ENCODE peak calls at places on chromosomes 1 and 21, in ten cellular contexts. Y is stomach, H is endothelial cell of umbilical vein, B is adrenal gland, Q is transverse colon, W is uterus, S is esophagus squamous epithelium, L is NB4, T is body of pancreas, F is heart left ventricle. Z is an unnamed sample.

GRCh38 chr1:101025283-101025679 is 303 bp downstream of the DPH5 start:
- DNase-seq in S (no peak), B (no peak), Q (peak), Y (no peak), F (no peak), T (peak), L (peak), W (no peak), H (no peak), Z (no peak)

GRCh38 chr1:209900734-209901133 is 37.3 kb upstream of the SYT14 start:
- DNase-seq in B (no peak), H (peak), L (no peak), Y (no peak), S (no peak), W (no peak), T (no peak), Q (no peak), F (no peak), Z (no peak)

GRCh38 chr1:52552236-52552504 is 722 bp downstream of the TUT4 start:
- DNase-seq in S (peak), Q (peak), H (no peak), T (peak), F (no peak), B (peak), Y (peak), W (peak), L (peak), Z (peak)

GRCh38 chr21:24023402-24023801 is 1583.9 kb downstream of the MRPL39 start:
- DNase-seq in L (no peak), T (no peak), S (no peak), Y (no peak), B (no peak), W (no peak), H (peak), F (no peak), Q (no peak), Z (no peak)

GRCh38 chr1:59058681-59059441 is 238.0 kb upstream of the FGGY start:
- DNase-seq in S (no peak), L (no peak), Q (no peak), F (no peak), T (peak), Y (no peak), H (no peak), W (no peak), B (no peak), Z (no peak)

GRCh38 chr1:113040041-113040440 is 33.0 kb upstream of the LRIG2 start:
- DNase-seq in Y (no peak), Q (no peak), T (no peak), L (no peak), F (no peak), S (no peak), B (no peak), W (no peak), H (peak), Z (no peak)

GRCh38 chr1:238345837-238346236 is 455.1 kb upstream of the ZP4 start:
- DNase-seq in H (no peak), S (no peak), Q (no peak), W (no peak), B (no peak), L (no peak), Y (no peak), F (no peak), T (no peak), Z (no peak)

GRCh38 chr1:2049517-2050481 is at the start of gene PRKCZ:
- DNase-seq in B (peak), F (peak), L (no peak), Y (peak), W (peak), S (peak), Q (peak), T (peak), H (no peak), Z (peak)

GRCh38 chr1:30132602-30133271 is 590.6 kb downstream of the MATN1 start:
- DNase-seq in W (no peak), B (no peak), Q (no peak), S (no peak), L (no peak), H (no peak), F (no peak), T (no peak), Y (no peak), Z (no peak)

GRCh38 chr1:12591267-12591938 is 26.6 kb downstream of the DHRS3 start:
- DNase-seq in B (no peak), S (no peak), H (no peak), W (peak), F (peak), L (no peak), Y (no peak), T (peak), Q (peak), Z (peak)

GRCh38 chr1:200039849-200040479 is 12.5 kb downstream of the NR5A2 start:
- DNase-seq in B (no peak), S (no peak), Q (no peak), L (no peak), H (peak), T (no peak), F (no peak), Y (no peak), W (no peak), Z (no peak)

GRCh38 chr21:41659791-41660560 is 106.9 kb downstream of the RIPK4 start:
- DNase-seq in H (no peak), L (peak), Q (no peak), Y (no peak), B (no peak), F (no peak), T (no peak), W (no peak), S (no peak), Z (no peak)

GRCh38 chr1:111202707-111203623 is 2.5 kb upstream of the DENND2D start:
- DNase-seq in L (peak), W (no peak), Y (no peak), S (no peak), F (no peak), B (no peak), H (no peak), Q (no peak), T (no peak), Z (no peak)

DNA sequence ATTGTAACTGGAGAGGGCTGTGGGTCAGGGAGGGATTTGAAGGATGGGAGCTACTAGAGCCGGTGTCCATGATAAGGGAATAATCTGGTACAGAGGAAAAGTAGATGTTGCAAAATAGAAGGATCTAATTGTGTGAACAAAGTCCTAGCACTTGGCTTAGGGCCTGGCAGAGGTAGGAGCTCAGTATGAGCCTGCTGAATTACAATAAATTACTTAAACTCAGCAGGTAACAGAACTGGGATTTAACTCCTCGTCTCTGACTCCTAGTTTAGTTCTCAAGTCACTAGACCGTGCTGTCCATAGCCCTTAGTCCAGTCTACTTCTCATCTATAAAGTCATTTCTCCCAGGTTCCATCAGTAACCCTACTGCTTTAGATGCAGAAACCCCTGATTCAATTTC is 120.2 kb downstream of the LRRC53 start:
- DNase-seq in W (no peak), T (no peak), Q (no peak), S (no peak), Y (no peak), H (no peak), B (no peak), F (no peak), L (no peak), Z (no peak)
- TF ChIP-seq POLR2A in W (no peak), T (no peak), Q (no peak), S (no peak), Y (no peak), H (no peak), B (no peak), F (no peak), L (no peak), Z (no peak)

GRCh38 chr1:115478933-115479551 is 141.0 kb upstream of the NGF start:
- DNase-seq in Y (peak), Q (peak), S (no peak), B (peak), W (no peak), T (peak), H (no peak), F (no peak), L (no peak), Z (no peak)

GRCh38 chr1:115475252-115475651 is 137.2 kb upstream of the NGF start:
- DNase-seq in Q (no peak), L (no peak), Y (no peak), S (no peak), H (no peak), T (no peak), W (no peak), F (no peak), B (peak), Z (no peak)

GRCh38 chr1:115477071-115477470 is 139.0 kb upstream of the NGF start:
- DNase-seq in B (peak), Q (no peak), W (no peak), T (no peak), Y (no peak), S (no peak), H (no peak), L (no peak), F (no peak), Z (no peak)

GRCh38 chr1:115475901-115476300 is 137.9 kb upstream of the NGF start:
- DNase-seq in F (no peak), L (no peak), B (no peak), W (no peak), H (no peak), T (no peak), Q (no peak), S (no peak), Y (no peak), Z (no peak)

DNA sequence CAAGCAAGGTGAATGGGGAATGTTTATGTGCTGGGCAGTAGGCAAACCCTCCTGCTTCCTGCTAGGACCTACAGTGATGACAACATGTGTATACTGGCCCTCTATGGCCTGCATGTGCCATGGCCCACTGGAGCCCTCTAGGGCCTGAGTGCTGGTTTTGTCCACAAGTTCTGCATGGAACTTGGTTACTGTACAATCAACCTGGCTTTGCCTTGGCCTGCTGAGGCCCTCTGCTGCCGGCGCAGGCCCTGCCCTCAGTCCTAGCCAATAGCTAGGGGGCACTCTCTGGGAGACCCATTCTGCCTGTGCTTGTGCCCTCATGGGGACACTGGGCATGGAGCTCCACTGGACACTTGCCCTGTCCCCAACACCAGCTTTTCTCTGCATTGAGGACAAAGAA is 138.6 kb upstream of the NGF start:
- DNase-seq in Y (no peak), B (no peak), F (no peak), T (no peak), Q (no peak), S (no peak), L (peak), H (no peak), W (no peak), Z (no peak)
- TF ChIP-seq CTCF in Y (no peak), B (no peak), F (no peak), T (no peak), Q (no peak), S (no peak), L (no peak), H (no peak), W (no peak), Z (no peak)

GRCh38 chr1:27366113-27366410 is 699 bp downstream of the MAP3K6 start:
- DNase-seq in L (peak), Y (peak), S (no peak), H (peak), T (peak), B (peak), W (peak), Q (peak), F (peak), Z (peak)

GRCh38 chr1:27365372-27366112 is 1.2 kb downstream of the MAP3K6 start:
- DNase-seq in B (peak), L (peak), T (peak), F (peak), W (peak), H (peak), Y (peak), Q (peak), S (peak), Z (peak)

GRCh38 chr1:27364696-27365371 is 1.9 kb downstream of the MAP3K6 start:
- DNase-seq in Y (no peak), H (no peak), B (no peak), S (no peak), L (peak), F (no peak), T (no peak), W (no peak), Q (no peak), Z (no peak)

GRCh38 chr1:27367160-27367650 is 444 bp upstream of the MAP3K6 start:
- DNase-seq in Y (no peak), Q (no peak), W (no peak), T (no peak), H (no peak), L (no peak), S (no peak), F (no peak), B (no peak), Z (no peak)

GRCh38 chr1:27366411-27367159 is at the start of gene MAP3K6:
- DNase-seq in B (peak), H (peak), W (peak), S (peak), Q (peak), L (peak), T (peak), F (peak), Y (peak), Z (peak)
- TF ChIP-seq POLR2A in B (peak), H (no peak), W (peak), S (no peak), Q (peak), L (peak), T (peak), F (no peak), Y (peak), Z (no peak)

GRCh38 chr1:44108241-44108640 is 10.4 kb upstream of the KLF17 start:
- DNase-seq in H (no peak), W (no peak), S (no peak), Y (no peak), F (no peak), T (no peak), B (no peak), L (no peak), Q (no peak), Z (no peak)

GRCh38 chr1:44100183-44100582 is 18.4 kb upstream of the KLF17 start:
- DNase-seq in Y (no peak), Q (no peak), S (no peak), B (no peak), T (no peak), F (no peak), H (no peak), W (no peak), L (no peak), Z (no peak)

GRCh38 chr1:44101356-44101755 is 17.3 kb upstream of the KLF17 start:
- DNase-seq in Q (no peak), S (no peak), T (no peak), Y (no peak), L (no peak), B (no peak), W (no peak), H (no peak), F (no peak), Z (no peak)

GRCh38 chr1:44105810-44106209 is 12.8 kb upstream of the KLF17 start:
- DNase-seq in Q (no peak), H (no peak), F (no peak), Y (no peak), L (no peak), T (no peak), S (no peak), B (no peak), W (no peak), Z (no peak)

GRCh38 chr1:44103270-44104131 is 15.1 kb upstream of the KLF17 start:
- DNase-seq in Q (no peak), F (no peak), L (peak), T (peak), B (no peak), W (no peak), S (no peak), H (no peak), Y (no peak), Z (no peak)
- TF ChIP-seq CTCF in Q (no peak), F (no peak), L (peak), T (no peak), B (no peak), W (no peak), S (no peak), H (no peak), Y (no peak), Z (no peak)

GRCh38 chr1:91637539-91637994 is 136.9 kb downstream of the CDC7 start:
- DNase-seq in B (peak), Y (no peak), F (no peak), H (peak), W (no peak), L (no peak), Q (no peak), T (no peak), S (no peak), Z (no peak)

GRCh38 chr1:91631718-91632330 is 131.2 kb downstream of the CDC7 start:
- DNase-seq in T (no peak), H (no peak), F (no peak), Y (no peak), L (no peak), S (no peak), Q (no peak), B (no peak), W (no peak), Z (no peak)

GRCh38 chr1:91633438-91633837 is 132.8 kb downstream of the CDC7 start:
- DNase-seq in Q (no peak), H (no peak), T (no peak), L (no peak), Y (no peak), W (no peak), F (no peak), S (no peak), B (no peak), Z (no peak)

GRCh38 chr1:91630803-91631202 is 130.2 kb downstream of the CDC7 start:
- DNase-seq in B (no peak), L (no peak), F (no peak), T (no peak), S (no peak), Q (no peak), W (no peak), Y (no peak), H (no peak), Z (no peak)

DNA sequence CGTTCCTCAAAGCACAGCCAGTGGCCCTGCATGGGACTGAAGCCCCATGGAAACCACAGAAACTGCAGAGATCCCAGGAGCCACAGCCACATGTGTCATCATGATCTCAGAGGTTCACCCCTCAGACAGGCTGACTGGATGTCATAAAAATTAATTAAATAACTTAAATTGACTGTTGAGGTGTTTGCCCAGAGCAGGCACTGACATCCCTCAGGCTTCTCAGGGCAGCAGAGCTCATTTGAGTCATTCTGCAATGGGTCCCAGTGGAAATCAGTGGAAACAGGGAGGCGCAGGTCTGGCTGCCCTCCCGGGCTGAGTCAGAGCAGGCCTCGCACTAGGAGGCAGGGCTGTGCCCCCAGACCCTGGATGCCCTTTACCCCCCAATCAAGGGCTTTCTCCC is 135.1 kb downstream of the CDC7 start:
- DNase-seq in W (no peak), Q (no peak), H (no peak), B (no peak), F (no peak), T (no peak), L (no peak), Y (no peak), S (no peak), Z (no peak)
- TF ChIP-seq POLR2A in W (no peak), Q (no peak), H (no peak), B (no peak), F (no peak), T (no peak), L (no peak), Y (no peak), S (no peak), Z (no peak)

DNA sequence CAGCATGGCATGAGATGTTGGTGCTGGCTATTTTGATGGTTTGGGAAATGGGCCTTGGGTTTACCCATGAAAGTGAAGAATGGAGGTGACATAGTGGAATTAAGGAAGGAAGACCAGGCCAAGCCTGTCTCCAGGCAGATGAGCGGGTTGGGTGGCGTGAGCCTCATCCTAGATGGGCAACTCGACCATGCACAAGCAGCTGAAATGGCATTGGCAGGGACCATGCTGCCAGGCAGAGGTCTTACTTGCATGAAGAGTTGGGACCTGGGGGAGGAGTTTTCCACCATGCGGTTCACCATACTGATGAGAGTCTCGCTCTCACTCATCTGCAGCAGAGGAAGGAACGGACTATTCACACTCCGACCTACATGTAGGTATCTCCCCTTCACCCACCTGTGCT is 37.5 kb upstream of the GOLT1A start:
- DNase-seq in W (no peak), B (no peak), Y (no peak), H (no peak), F (no peak), L (no peak), Q (no peak), T (no peak), S (no peak), Z (no peak)
- TF ChIP-seq CTCF in W (no peak), B (no peak), Y (no peak), H (no peak), F (no peak), L (no peak), Q (no peak), T (no peak), S (no peak), Z (no peak)